ENCODE peak calls at places on chromosomes 5 and 9, in ten cellular contexts. J is spleen, Z is transverse colon, K is upper lobe of left lung, F is HL-60, X is stomach, C is suprapubic skin, Y is HCT116, Q is SK-N-SH, M is endothelial cell of umbilical vein. A is an unnamed sample.

GRCh38 chr9:437066-438015 is 222.7 kb downstream of the DOCK8 start:
- DNase-seq in X (no peak), Q (no peak), M (no peak), Z (no peak), C (no peak), J (no peak), F (no peak), Y (no peak), K (no peak), A (no peak)

GRCh38 chr5:142576303-142576702 is 109.6 kb downstream of the FGF1 start:
- DNase-seq in Q (no peak), J (no peak), K (no peak), Z (no peak), F (no peak), X (no peak), M (peak; percentile 30), Y (no peak), C (no peak), A (no peak)

GRCh38 chr5:66554211-66554610 is 42.0 kb upstream of the MAST4 start:
- DNase-seq in X (no peak), Z (peak; percentile 9), Q (no peak), M (no peak), C (no peak), F (no peak), Y (no peak), K (peak; percentile 38), J (no peak), A (no peak)

GRCh38 chr5:111960466-111961215 is 203.6 kb upstream of the NREP start:
- DNase-seq in Y (no peak), J (no peak), Q (no peak), M (no peak), X (no peak), K (no peak), Z (no peak), F (no peak), C (no peak), A (no peak)

GRCh38 chr9:89940625-89941024 is 335.8 kb downstream of the GADD45G start:
- DNase-seq in K (no peak), Y (no peak), C (no peak), Q (no peak), F (no peak), J (no peak), X (no peak), M (no peak), Z (no peak), A (no peak)

GRCh38 chr5:169567079-169567478 is 16.5 kb upstream of the SPDL1 start:
- DNase-seq in X (no peak), Q (no peak), M (peak; percentile 12), K (no peak), Z (no peak), C (no peak), Y (no peak), J (no peak), F (no peak), A (no peak)

GRCh38 chr9:3828495-3828894 is 302.7 kb upstream of the RFX3 start:
- DNase-seq in C (no peak), J (no peak), Y (no peak), F (no peak), M (no peak), Z (no peak), X (no peak), Q (no peak), K (no peak), A (no peak)

GRCh38 chr5:56313596-56313995 is 80.5 kb upstream of the ANKRD55 start:
- DNase-seq in K (no peak), Z (no peak), J (no peak), Y (no peak), C (no peak), Q (no peak), F (no peak), M (no peak), X (no peak), A (no peak)

GRCh38 chr5:127517480-127518318 is at the start of gene PRRC1:
- DNase-seq in K (peak; percentile 86), Q (peak; percentile 94), X (peak; percentile 84), Y (peak; percentile 59), M (peak; percentile 81), Z (peak; percentile 89), J (peak; percentile 95), C (peak; percentile 83), F (peak; percentile 38), A (peak; percentile 85)

GRCh38 chr5:65072836-65073620 is 304.3 kb downstream of the CWC27 start:
- DNase-seq in Z (no peak), Y (no peak), J (peak; percentile 74), Q (no peak), X (no peak), C (no peak), F (no peak), K (no peak), M (peak; percentile 31), A (no peak)

GRCh38 chr5:96121362-96121761 is 159.7 kb upstream of the ELL2 start:
- DNase-seq in C (no peak), J (no peak), Z (no peak), M (no peak), F (no peak), Q (no peak), K (no peak), X (peak; percentile 43), Y (no peak), A (no peak)

GRCh38 chr5:142719836-142720330 is 34.0 kb upstream of the FGF1 start:
- DNase-seq in C (no peak), Z (no peak), Y (no peak), F (no peak), X (no peak), M (no peak), K (no peak), J (no peak), Q (no peak), A (no peak)

GRCh38 chr9:14278291-14278721 is 35.6 kb downstream of the NFIB start:
- DNase-seq in Q (no peak), F (no peak), K (no peak), X (no peak), M (peak; percentile 61), Z (no peak), J (no peak), C (no peak), Y (no peak), A (no peak)

GRCh38 chr9:91101598-91102168 is 260.0 kb downstream of the AUH start:
- DNase-seq in M (no peak), Q (no peak), F (no peak), C (no peak), X (peak; percentile 45), Y (no peak), J (peak; percentile 86), Z (peak; percentile 73), K (peak; percentile 51), A (no peak)

DNA sequence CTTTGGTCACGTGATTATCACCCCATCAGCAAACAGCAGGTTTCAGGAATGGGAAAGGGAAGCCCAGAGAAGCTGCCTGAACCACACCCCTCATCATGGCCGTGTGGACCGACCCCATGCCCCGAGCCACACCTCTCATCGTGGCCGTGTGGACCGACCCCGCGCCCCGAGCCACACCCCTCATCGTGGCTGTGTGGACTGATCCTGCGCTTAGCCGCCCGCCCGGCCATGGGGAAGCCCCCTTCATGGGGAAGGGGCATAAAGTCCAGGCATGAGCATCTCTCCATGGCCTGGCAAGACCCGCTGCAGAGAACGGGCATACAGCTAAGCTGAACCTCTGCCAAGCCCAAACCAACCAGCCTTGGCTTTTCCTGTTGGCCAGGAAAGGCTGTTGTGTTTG is 6.4 kb downstream of the SNAPC4 start:
- DNase-seq in X (no peak), Q (no peak), K (no peak), J (no peak), M (no peak), Z (no peak), Y (no peak), F (no peak), C (no peak), A (no peak)
- TF ChIP-seq POLR2AphosphoS5 in X (no peak), Q (no peak), K (no peak), J (no peak), M (no peak), Z (no peak), Y (no peak), F (no peak), C (no peak), A (no peak)

DNA sequence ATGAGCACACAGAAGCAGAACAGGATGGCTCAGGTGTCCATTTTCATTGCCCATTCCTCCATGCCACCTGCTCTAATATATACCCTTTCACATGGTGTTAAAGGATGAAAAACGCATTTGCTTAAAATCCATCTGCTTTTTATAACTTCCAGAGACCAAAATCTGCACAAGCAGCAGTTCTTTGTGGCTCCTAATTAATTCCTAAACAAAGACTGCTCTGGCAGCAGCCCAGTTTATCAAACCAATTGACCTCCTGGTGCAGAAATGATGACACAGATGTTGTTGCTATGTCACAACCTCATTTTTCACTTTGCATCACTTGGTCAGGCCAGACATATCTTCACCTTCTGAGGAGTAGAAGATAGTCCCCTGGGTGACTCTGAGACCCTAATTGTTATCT is 141.2 kb downstream of the ASTN2 start:
- DNase-seq in X (no peak), J (no peak), F (no peak), M (no peak), Z (no peak), Q (no peak), Y (no peak), K (no peak), C (no peak), A (no peak)
- H3K4me3 ChIP-seq in X (no peak overlapping the region), J (no peak overlapping the region), F (no peak overlapping the region), M (no peak overlapping the region), Z (no peak overlapping the region), Q (no peak overlapping the region), Y (no peak overlapping the region), K (no peak overlapping the region), C (no peak overlapping the region), A (no peak overlapping the region)

GRCh38 chr5:10724799-10725507 is 36.1 kb downstream of the DAP start:
- DNase-seq in J (no peak), Y (peak; percentile 75), C (no peak), F (no peak), Q (peak; percentile 39), Z (peak; percentile 26), X (peak; percentile 63), M (peak; percentile 97), K (no peak), A (peak; percentile 76)
- TF ChIP-seq POLR2AphosphoS5 in J (no peak), Y (no peak), C (peak; percentile 15), F (no peak), Q (no peak), Z (no peak), X (peak; percentile 73), M (peak; percentile 45), K (no peak), A (peak; percentile 41)

GRCh38 chr9:124658165-124659017 is 112.7 kb downstream of the NR6A1 start:
- DNase-seq in Q (peak; percentile 76), J (peak; percentile 74), C (peak; percentile 63), Z (peak; percentile 62), M (peak; percentile 95), X (peak; percentile 59), Y (peak; percentile 93), K (peak; percentile 89), F (peak; percentile 72), A (peak; percentile 73)
- H3K4me3 ChIP-seq in Q (peak overlapping the region; percentile 83), J (peak overlapping the region; percentile 12), C (peak overlapping the region; percentile 58), Z (peak overlapping the region; percentile 37), M (peak overlapping the region; percentile 100), X (peak overlapping the region; percentile 54), Y (peak overlapping the region; percentile 53), K (peak overlapping the region; percentile 55), F (peak overlapping the region; percentile 40), A (peak overlapping the region; percentile 47)

GRCh38 chr9:137485343-137486140 is 26.4 kb upstream of the NSMF start:
- DNase-seq in K (no peak), F (no peak), Y (no peak), M (no peak), C (no peak), J (peak; percentile 56), Q (peak; percentile 21), X (no peak), Z (no peak), A (no peak)
- TF ChIP-seq POLR2AphosphoS5 in K (no peak), F (no peak), Y (no peak), M (no peak), C (no peak), J (no peak), Q (no peak), X (no peak), Z (no peak), A (no peak)

A was measured in sigmoid colon.